ENCODE peak calls at places on chromosomes 13 and 19, in seven cellular contexts. A is heart left ventricle, V is thyroid gland, G is right lobe of liver, Q is breast epithelium, U is body of pancreas, D is uterus. F is an unnamed sample.
A peak's percentile ranks its signal among the peaks of the same experiment; 100 is the strongest.

GRCh38 chr13:90302113-90302512 is 1045.4 kb upstream of the MIR17HG start:
- DNase-seq in Q (no peak), D (no peak), U (no peak), A (no peak), V (no peak), G (no peak), F (no peak)

GRCh38 chr19:47716270-47716937 is 3.2 kb downstream of the EHD2 start:
- DNase-seq in V (no peak), A (no peak), U (no peak), D (no peak), Q (no peak), G (no peak), F (no peak)

GRCh38 chr13:75685239-75685697 is 49.1 kb downstream of the LMO7 start:
- DNase-seq in Q (no peak), U (no peak), D (no peak), A (no peak), G (no peak), V (peak; percentile 15), F (no peak)

GRCh38 chr19:12969292-12969988 is at the start of gene DAND5:
- DNase-seq in U (no peak), V (peak; percentile 68), A (peak; percentile 70), Q (no peak), G (no peak), D (no peak), F (no peak)

GRCh38 chr13:29594310-29594709 is 1.2 kb downstream of the SLC7A1 start:
- DNase-seq in V (peak; percentile 48), D (peak; percentile 40), G (no peak), U (peak; percentile 69), Q (no peak), A (no peak), F (peak; percentile 92)

GRCh38 chr19:19257836-19258588 is 15.1 kb downstream of the TM6SF2 start:
- DNase-seq in U (no peak), G (no peak), Q (no peak), A (no peak), V (no peak), D (no peak), F (no peak)

GRCh38 chr19:46639356-46640061 is 3.5 kb upstream of the GNG8 start:
- DNase-seq in D (peak; percentile 89), A (peak; percentile 66), U (peak; percentile 44), Q (no peak), G (no peak), V (no peak), F (no peak)

GRCh38 chr19:55226273-55226672 is 2.3 kb downstream of the TMEM86B start:
- DNase-seq in G (no peak), Q (no peak), U (no peak), V (no peak), D (no peak), A (no peak), F (no peak)

GRCh38 chr19:32606289-32606688 is 25.3 kb downstream of the PDCD5 start:
- DNase-seq in G (no peak), A (no peak), U (no peak), V (no peak), Q (no peak), D (no peak), F (no peak)

GRCh38 chr13:25217023-25217909 is 45.2 kb upstream of the AMER2 start:
- DNase-seq in A (no peak), Q (no peak), G (no peak), V (no peak), U (no peak), D (no peak), F (no peak)

GRCh38 chr13:31442605-31443004 is 242.8 kb downstream of the B3GLCT start:
- DNase-seq in Q (no peak), D (no peak), V (no peak), U (no peak), G (no peak), A (no peak), F (no peak)

GRCh38 chr13:97043302-97043701 is 49.0 kb upstream of the OXGR1 start:
- DNase-seq in V (no peak), D (no peak), G (no peak), Q (no peak), U (no peak), A (no peak), F (no peak)

GRCh38 chr13:20043207-20043925 is 84.8 kb downstream of the ZMYM2 start:
- DNase-seq in U (no peak), G (no peak), V (peak; percentile 85), A (no peak), Q (no peak), D (no peak), F (no peak)

GRCh38 chr13:110734561-110734960 is 21.1 kb downstream of the ING1 start:
- DNase-seq in D (no peak), V (no peak), A (no peak), U (no peak), Q (no peak), G (no peak), F (no peak)

DNA sequence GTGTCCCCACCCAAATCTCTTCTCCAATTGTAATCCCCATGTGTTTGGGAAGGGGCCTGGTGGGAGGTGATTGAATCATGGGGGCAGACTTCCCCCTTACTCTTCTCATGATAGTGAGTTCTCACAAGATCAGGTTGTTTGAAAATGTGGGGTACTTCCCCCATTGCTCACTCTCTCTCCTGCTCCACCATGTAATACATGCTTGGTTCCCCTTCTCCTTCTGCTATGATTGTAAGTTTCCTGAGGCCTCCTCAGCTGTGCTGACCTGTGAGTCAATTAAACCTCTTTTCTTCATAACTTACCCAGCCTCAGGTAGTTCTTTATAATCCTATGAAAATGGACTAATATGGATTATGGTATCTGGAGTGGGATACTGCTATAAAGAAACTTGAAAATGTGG is 24.1 kb downstream of the ING1 start:
- DNase-seq in D (no peak), U (no peak), G (no peak), V (no peak), A (no peak), Q (no peak), F (no peak)
- TF ChIP-seq CTCF in D (no peak), U (no peak), G (no peak), V (no peak), A (no peak), Q (no peak), F (no peak)

GRCh38 chr19:30276312-30276884 is 95.8 kb upstream of the ZNF536 start:
- DNase-seq in V (no peak), A (no peak), D (no peak), U (no peak), Q (no peak), G (no peak), F (no peak)

GRCh38 chr19:30278882-30279254 is 93.3 kb upstream of the ZNF536 start:
- DNase-seq in V (no peak), U (no peak), A (no peak), D (no peak), G (no peak), Q (no peak), F (no peak)

GRCh38 chr19:30280018-30280417 is 92.2 kb upstream of the ZNF536 start:
- DNase-seq in V (no peak), A (no peak), G (no peak), D (no peak), Q (no peak), U (no peak), F (no peak)

GRCh38 chr19:30274987-30275386 is 97.2 kb upstream of the ZNF536 start:
- DNase-seq in D (no peak), A (no peak), G (no peak), V (no peak), U (no peak), Q (no peak), F (no peak)

DNA sequence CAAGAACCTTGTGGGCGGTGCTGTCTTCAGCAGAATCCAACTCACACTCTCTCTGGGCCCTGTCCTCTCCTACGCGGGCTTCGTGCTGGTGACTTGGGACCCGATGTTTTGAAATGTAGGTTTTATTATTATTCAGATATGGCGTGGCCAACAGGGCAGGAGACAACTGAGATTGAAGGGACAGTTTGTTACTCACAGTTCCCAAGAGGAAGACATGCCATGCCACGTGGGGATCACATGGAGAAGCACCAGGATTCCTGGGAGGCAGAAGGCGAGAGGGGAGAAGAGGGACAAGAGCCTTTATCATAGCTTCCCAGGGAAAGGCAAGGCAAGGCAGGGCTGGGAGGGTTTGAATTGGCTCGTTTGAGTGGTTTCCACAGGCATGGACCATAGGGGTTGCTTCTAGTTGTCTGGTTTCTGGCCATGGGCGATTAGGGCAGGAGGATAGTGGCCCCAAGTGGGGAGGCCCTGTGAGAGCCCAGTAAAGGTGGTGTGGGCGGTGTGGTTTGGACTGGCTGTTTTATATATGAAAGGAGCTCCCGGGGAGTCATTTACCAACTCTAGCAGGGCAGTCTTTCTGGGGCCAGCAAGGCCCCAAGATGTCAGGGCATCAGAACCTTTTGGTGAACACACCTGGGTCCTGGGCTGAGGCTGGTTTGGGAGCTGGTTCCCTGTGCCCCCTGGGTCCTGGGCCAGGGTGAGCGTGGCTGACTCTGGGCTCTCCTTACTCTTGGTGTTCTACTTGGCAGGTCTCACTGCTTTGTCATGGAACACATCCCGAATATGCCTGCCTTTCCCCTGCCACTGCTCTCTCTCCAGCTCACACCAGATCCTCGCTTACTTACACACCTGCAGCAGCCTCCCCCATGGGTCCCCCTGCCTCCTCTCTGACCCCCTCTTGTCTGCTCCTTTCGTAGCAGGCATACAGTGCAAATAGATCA is 94.0 kb upstream of the ZNF536 start:
- DNase-seq in U (no peak), A (no peak), V (no peak), Q (no peak), G (no peak), D (no peak), F (no peak)
- H3K27ac ChIP-seq in U (no peak overlapping the region), A (no peak overlapping the region), V (no peak overlapping the region), Q (no peak overlapping the region), G (no peak overlapping the region), D (no peak overlapping the region), F (no peak overlapping the region)

DNA sequence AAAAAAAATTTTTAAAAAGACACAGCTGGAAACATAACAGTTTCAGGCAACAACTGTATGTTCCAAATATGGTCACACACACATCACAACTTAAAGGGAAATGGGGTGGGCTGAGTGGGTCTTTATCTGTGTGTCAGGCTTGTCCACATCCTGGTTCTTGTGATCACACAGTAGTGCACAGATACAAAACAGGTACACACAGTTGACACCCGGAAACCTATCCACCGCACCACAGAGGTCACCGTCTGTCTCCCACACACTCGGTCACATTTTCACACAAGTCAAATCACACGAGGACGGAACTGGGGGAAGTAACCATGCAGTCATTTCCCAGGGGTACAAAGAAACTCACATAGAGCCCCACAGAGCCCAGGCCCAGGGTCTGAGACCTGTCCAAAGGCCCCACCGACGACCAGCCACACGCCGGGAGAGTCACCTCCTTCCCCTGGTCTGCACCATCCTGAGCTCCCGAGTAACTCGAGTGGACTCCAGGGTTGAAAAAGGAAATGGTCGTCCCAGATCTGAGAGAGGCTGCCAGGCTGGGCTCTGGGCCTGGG is 1.4 kb upstream of the PPAN start:
- DNase-seq in G (no peak), D (no peak), U (no peak), Q (no peak), A (no peak), V (no peak), F (no peak)
- TF ChIP-seq POLR2A in G (no peak), D (no peak), U (no peak), Q (no peak), A (no peak), V (no peak), F (no peak)

GRCh38 chr13:58907347-58907746 is 1256.4 kb downstream of the DIAPH3 start:
- DNase-seq in D (no peak), U (no peak), V (no peak), Q (no peak), G (no peak), A (no peak), F (no peak)
- TF ChIP-seq CTCF in D (no peak), U (peak; percentile 5), V (no peak), Q (no peak), G (no peak), A (no peak), F (no peak)

GRCh38 chr19:39082167-39082566 is 2.0 kb upstream of the ACP7 start:
- DNase-seq in U (no peak), Q (no peak), D (no peak), V (no peak), A (no peak), G (no peak), F (no peak)
- H3K27ac ChIP-seq in U (no peak overlapping the region), Q (no peak overlapping the region), D (no peak overlapping the region), V (no peak overlapping the region), A (no peak overlapping the region), G (no peak overlapping the region), F (no peak overlapping the region)